ENCODE peak calls at places on chromosomes 7 and 10, in four cellular contexts. A is body of pancreas, B is ELR, Y is right cardiac atrium. S is an unnamed sample.

GRCh38 chr7:92934096-92934495 is 97.7 kb upstream of the CDK6 start:
- DNase-seq in A (no peak), B (no peak), Y (no peak), S (no peak)

GRCh38 chr7:27170936-27171635 is 3.0 kb downstream of the HOXA10 start:
- DNase-seq in A (peak), B (peak), Y (no peak), S (no peak)

GRCh38 chr7:111820621-111821020 is 258.3 kb upstream of the IMMP2L start:
- DNase-seq in A (no peak), B (peak), Y (no peak), S (no peak)

GRCh38 chr7:130394421-130395188 is 14.3 kb downstream of the CPA1 start:
- DNase-seq in A (no peak), B (no peak), Y (no peak), S (no peak)

GRCh38 chr10:6778992-6779701 is 199.1 kb upstream of the PRKCQ start:
- DNase-seq in A (peak), B (peak), Y (no peak), S (peak)

GRCh38 chr10:60818134-60818770 is 40.0 kb downstream of the CDK1 start:
- DNase-seq in A (no peak), B (peak), Y (no peak), S (peak)

GRCh38 chr10:4532976-4533375 is 293.0 kb upstream of the AKR1E2 start:
- DNase-seq in A (no peak), B (no peak), Y (no peak), S (no peak)

GRCh38 chr7:83394776-83395175 is 232.1 kb upstream of the PCLO start:
- DNase-seq in A (no peak), B (no peak), Y (no peak), S (no peak)

GRCh38 chr10:108204528-108205313 is 1040.2 kb upstream of the SORCS1 start:
- DNase-seq in A (peak), B (peak), Y (no peak), S (no peak)

GRCh38 chr7:22995011-22995410 is 18.9 kb downstream of the HYCC1 start:
- DNase-seq in A (no peak), B (no peak), Y (no peak), S (no peak)

GRCh38 chr7:112481337-112481736 is 546 bp downstream of the LSMEM1 start:
- DNase-seq in A (no peak), B (no peak), Y (no peak), S (peak)

GRCh38 chr7:103094102-103094501 is 19.2 kb downstream of the ARMC10 start:
- DNase-seq in A (no peak), B (peak), Y (no peak), S (no peak)

GRCh38 chr10:113497203-113497602 is 55.6 kb upstream of the HABP2 start:
- DNase-seq in A (no peak), B (no peak), Y (no peak), S (no peak)

GRCh38 chr7:27172388-27172774 is 1.7 kb downstream of the HOXA10 start:
- DNase-seq in A (peak), B (peak), Y (no peak), S (no peak)

GRCh38 chr10:67808706-67809105 is 29.3 kb downstream of the DNAJC12 start:
- DNase-seq in A (no peak), B (no peak), Y (no peak), S (no peak)

GRCh38 chr7:132022188-132022587 is 465.8 kb upstream of the PODXL start:
- DNase-seq in A (no peak), B (no peak), Y (no peak), S (no peak)

GRCh38 chr7:29156798-29157461 is 10.6 kb upstream of the CPVL start:
- DNase-seq in A (no peak), B (no peak), Y (no peak), S (no peak)

GRCh38 chr7:78792624-78793023 is 660.8 kb downstream of the MAGI2 start:
- DNase-seq in A (no peak), B (no peak), Y (no peak), S (no peak)

GRCh38 chr10:32161586-32161985 is 105.4 kb upstream of the KIF5B start:
- DNase-seq in A (no peak), B (no peak), Y (no peak), S (no peak)

GRCh38 chr10:3339531-3339950 is 167.0 kb upstream of the PITRM1 start:
- DNase-seq in A (no peak), B (peak), Y (no peak), S (peak)

GRCh38 chr10:119807960-119808697 is 64.5 kb downstream of the MCMBP start:
- DNase-seq in A (no peak), B (peak), Y (no peak), S (peak)

GRCh38 chr10:124436191-124436638 is 13.6 kb downstream of the NKX1-2 start:
- DNase-seq in A (no peak), B (peak), Y (no peak), S (peak)

GRCh38 chr7:80883188-80884025 is 35.4 kb downstream of the SEMA3C start:
- DNase-seq in A (no peak), B (peak), Y (no peak), S (peak)

GRCh38 chr7:29500719-29501118 is 62.9 kb upstream of the PRR15 start:
- DNase-seq in A (no peak), B (no peak), Y (no peak), S (no peak)

GRCh38 chr10:119391430-119392313 is 150.8 kb downstream of the RGS10 start:
- DNase-seq in A (no peak), B (no peak), Y (no peak), S (no peak)

GRCh38 chr10:61845950-61846268 is 55.6 kb upstream of the ARID5B start:
- DNase-seq in A (no peak), B (no peak), Y (no peak), S (peak)

GRCh38 chr7:33842141-33842540 is 63.2 kb upstream of the BMPER start:
- DNase-seq in A (no peak), B (no peak), Y (no peak), S (no peak)

GRCh38 chr10:121539757-121540156 is 58.5 kb downstream of the FGFR2 start:
- DNase-seq in A (no peak), B (no peak), Y (no peak), S (no peak)

GRCh38 chr10:23343591-23344225 is 889 bp downstream of the C10orf67 start:
- DNase-seq in A (peak), B (peak), Y (peak), S (peak)

GRCh38 chr7:101393865-101394264 is 31.2 kb downstream of the COL26A1 start:
- DNase-seq in A (no peak), B (no peak), Y (no peak), S (no peak)

GRCh38 chr7:157752832-157753291 is 416.1 kb downstream of the DNAJB6 start:
- DNase-seq in A (no peak), B (no peak), Y (no peak), S (peak)

GRCh38 chr7:114627231-114627630 is 212.6 kb downstream of the FOXP2 start:
- DNase-seq in A (no peak), B (no peak), Y (no peak), S (no peak)

GRCh38 chr7:22008011-22008410 is 62.3 kb upstream of the CDCA7L start:
- DNase-seq in A (no peak), B (no peak), Y (no peak), S (no peak)

GRCh38 chr10:7491230-7491629 is 80.4 kb upstream of the SFMBT2 start:
- DNase-seq in A (no peak), B (no peak), Y (no peak), S (no peak)

GRCh38 chr7:51015581-51015980 is 232.9 kb upstream of the GRB10 start:
- DNase-seq in A (no peak), B (no peak), Y (no peak), S (no peak)

GRCh38 chr7:155700847-155701246 is 56.4 kb downstream of the RBM33 start:
- DNase-seq in A (no peak), B (no peak), Y (no peak), S (no peak)

GRCh38 chr7:128168667-128169210 is 72.3 kb upstream of the LEP start:
- DNase-seq in A (peak), B (peak), Y (no peak), S (peak)

GRCh38 chr7:64758151-64758550 is 36.1 kb upstream of the ZNF138 start:
- DNase-seq in A (no peak), B (no peak), Y (no peak), S (no peak)

S was measured in astrocyte.